ENCODE peak calls at places on chromosomes 2 and 18, in six cellular contexts. One of them, this sample, is unnamed.

GRCh38 chr2:143261986-143262784 is 133.0 kb downstream of the ARHGAP15 start:
- DNase-seq in adrenal gland: peak
- DNase-seq in HepG2: no peak
- DNase-seq in spleen: peak
- DNase-seq in stomach: no peak
- DNase-seq in tibial nerve: no peak
- DNase-seq in this sample: peak

GRCh38 chr2:170747921-170748320 is 22.3 kb upstream of the ERICH2 start:
- DNase-seq in adrenal gland: no peak
- DNase-seq in HepG2: no peak
- DNase-seq in spleen: no peak
- DNase-seq in stomach: no peak
- DNase-seq in tibial nerve: no peak
- DNase-seq in this sample: no peak

GRCh38 chr18:28086530-28087172 is 90.3 kb downstream of the CDH2 start:
- DNase-seq in adrenal gland: no peak
- DNase-seq in HepG2: peak
- DNase-seq in spleen: no peak
- DNase-seq in stomach: no peak
- DNase-seq in tibial nerve: peak
- DNase-seq in this sample: no peak

GRCh38 chr2:191789791-191790190 is 57.1 kb downstream of the CAVIN2 start:
- DNase-seq in adrenal gland: no peak
- DNase-seq in HepG2: no peak
- DNase-seq in spleen: no peak
- DNase-seq in stomach: no peak
- DNase-seq in tibial nerve: no peak
- DNase-seq in this sample: no peak

GRCh38 chr18:13638684-13639083 is 87.7 kb downstream of the FAM210A start:
- DNase-seq in adrenal gland: peak
- DNase-seq in HepG2: no peak
- DNase-seq in spleen: no peak
- DNase-seq in stomach: no peak
- DNase-seq in tibial nerve: no peak
- DNase-seq in this sample: no peak

GRCh38 chr2:17636989-17637906 is 96.8 kb downstream of the VSNL1 start:
- DNase-seq in adrenal gland: no peak
- DNase-seq in HepG2: no peak
- DNase-seq in spleen: no peak
- DNase-seq in stomach: no peak
- DNase-seq in tibial nerve: no peak
- DNase-seq in this sample: no peak

GRCh38 chr18:23077493-23078256 is 57.6 kb upstream of the CABLES1 start:
- DNase-seq in adrenal gland: no peak
- DNase-seq in HepG2: peak
- DNase-seq in spleen: no peak
- DNase-seq in stomach: peak
- DNase-seq in tibial nerve: no peak
- DNase-seq in this sample: peak

GRCh38 chr2:1656326-1656960 is 87.9 kb downstream of the PXDN start:
- DNase-seq in adrenal gland: no peak
- DNase-seq in HepG2: no peak
- DNase-seq in spleen: peak
- DNase-seq in stomach: no peak
- DNase-seq in tibial nerve: no peak
- DNase-seq in this sample: no peak

GRCh38 chr18:47380153-47380552 is 128.7 kb upstream of the SKOR2 start:
- DNase-seq in adrenal gland: no peak
- DNase-seq in HepG2: no peak
- DNase-seq in spleen: no peak
- DNase-seq in stomach: no peak
- DNase-seq in tibial nerve: no peak
- DNase-seq in this sample: no peak

GRCh38 chr2:105749583-105750399 is 5.1 kb downstream of the NCK2 start:
- DNase-seq in adrenal gland: peak
- DNase-seq in HepG2: no peak
- DNase-seq in spleen: no peak
- DNase-seq in stomach: no peak
- DNase-seq in tibial nerve: no peak
- DNase-seq in this sample: peak

GRCh38 chr2:57882895-57883515 is 163.6 kb upstream of the VRK2 start:
- DNase-seq in adrenal gland: no peak
- DNase-seq in HepG2: no peak
- DNase-seq in spleen: no peak
- DNase-seq in stomach: no peak
- DNase-seq in tibial nerve: no peak
- DNase-seq in this sample: no peak

GRCh38 chr2:166841679-166842078 is 46.6 kb upstream of the XIRP2 start:
- DNase-seq in adrenal gland: no peak
- DNase-seq in HepG2: no peak
- DNase-seq in spleen: no peak
- DNase-seq in stomach: no peak
- DNase-seq in tibial nerve: no peak
- DNase-seq in this sample: no peak

GRCh38 chr18:2889761-2890192 is 43.0 kb downstream of the EMILIN2 start:
- DNase-seq in adrenal gland: no peak
- DNase-seq in HepG2: peak
- DNase-seq in spleen: no peak
- DNase-seq in stomach: no peak
- DNase-seq in tibial nerve: no peak
- DNase-seq in this sample: no peak

GRCh38 chr2:40346535-40347354 is 105.1 kb downstream of the SLC8A1 start:
- DNase-seq in adrenal gland: no peak
- DNase-seq in HepG2: no peak
- DNase-seq in spleen: no peak
- DNase-seq in stomach: no peak
- DNase-seq in tibial nerve: peak
- DNase-seq in this sample: peak

GRCh38 chr2:95012881-95013550 is 12.5 kb upstream of the MAL start:
- DNase-seq in adrenal gland: no peak
- DNase-seq in HepG2: no peak
- DNase-seq in spleen: peak
- DNase-seq in stomach: no peak
- DNase-seq in tibial nerve: no peak
- DNase-seq in this sample: peak

DNA sequence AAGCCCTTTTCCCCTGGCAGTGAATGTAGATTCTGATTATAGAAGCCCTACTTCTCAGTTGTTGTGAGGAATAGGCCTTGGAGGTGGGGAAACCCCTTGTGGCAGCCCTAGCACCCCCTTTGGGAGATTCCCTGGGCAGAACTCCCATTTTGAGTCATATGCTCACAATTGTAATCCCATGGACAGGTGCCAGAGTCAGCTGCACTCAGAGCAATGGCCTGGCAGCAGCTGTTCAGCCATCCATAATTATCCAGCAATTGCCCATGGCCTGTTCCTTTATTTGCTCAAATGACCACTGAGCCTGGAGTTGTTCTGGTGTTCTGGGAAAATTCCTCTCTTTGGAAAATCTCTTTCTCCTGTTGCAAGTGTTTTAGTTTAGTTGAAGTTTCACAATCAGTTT is 71.7 kb downstream of the PTRHD1 start:
- DNase-seq in adrenal gland: peak
- DNase-seq in HepG2: no peak
- DNase-seq in spleen: no peak
- DNase-seq in stomach: peak
- DNase-seq in tibial nerve: peak
- DNase-seq in this sample: no peak
- TF ChIP-seq POLR2A in adrenal gland: no peak
- TF ChIP-seq POLR2A in HepG2: no peak
- TF ChIP-seq POLR2A in spleen: no peak
- TF ChIP-seq POLR2A in stomach: no peak
- TF ChIP-seq POLR2A in tibial nerve: no peak
- TF ChIP-seq POLR2A in this sample: no peak

DNA sequence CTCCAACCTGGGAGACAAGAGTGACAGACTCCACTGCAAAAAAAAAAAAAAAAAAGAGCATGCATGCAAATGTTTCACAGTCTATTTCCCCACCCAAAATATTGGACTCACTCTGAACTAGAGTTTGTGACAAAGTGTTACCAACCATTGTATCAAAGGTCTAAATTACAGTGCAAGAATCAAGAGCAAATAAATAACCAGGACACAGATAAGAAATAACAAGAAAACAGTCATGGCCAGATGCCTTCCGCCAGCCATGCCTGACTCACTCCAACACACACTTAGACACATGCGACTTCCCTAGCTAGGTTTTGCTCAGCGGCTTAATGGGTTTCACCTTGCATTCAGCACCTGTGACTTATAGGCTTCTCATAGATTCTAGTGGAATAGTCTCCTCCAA is 62.8 kb downstream of the CYB5A start:
- DNase-seq in adrenal gland: peak
- DNase-seq in HepG2: no peak
- DNase-seq in spleen: no peak
- DNase-seq in stomach: peak
- DNase-seq in tibial nerve: no peak
- DNase-seq in this sample: no peak
- TF ChIP-seq POLR2A in adrenal gland: no peak
- TF ChIP-seq POLR2A in HepG2: no peak
- TF ChIP-seq POLR2A in spleen: no peak
- TF ChIP-seq POLR2A in stomach: no peak
- TF ChIP-seq POLR2A in tibial nerve: no peak
- TF ChIP-seq POLR2A in this sample: no peak

GRCh38 chr2:46942143-46942526 is 26.5 kb upstream of the MCFD2 start:
- DNase-seq in adrenal gland: peak
- DNase-seq in HepG2: no peak
- DNase-seq in spleen: peak
- DNase-seq in stomach: peak
- DNase-seq in tibial nerve: peak
- DNase-seq in this sample: peak
- TF ChIP-seq POLR2A in adrenal gland: no peak
- TF ChIP-seq POLR2A in HepG2: no peak
- TF ChIP-seq POLR2A in spleen: peak
- TF ChIP-seq POLR2A in stomach: no peak
- TF ChIP-seq POLR2A in tibial nerve: no peak
- TF ChIP-seq POLR2A in this sample: no peak

DNA sequence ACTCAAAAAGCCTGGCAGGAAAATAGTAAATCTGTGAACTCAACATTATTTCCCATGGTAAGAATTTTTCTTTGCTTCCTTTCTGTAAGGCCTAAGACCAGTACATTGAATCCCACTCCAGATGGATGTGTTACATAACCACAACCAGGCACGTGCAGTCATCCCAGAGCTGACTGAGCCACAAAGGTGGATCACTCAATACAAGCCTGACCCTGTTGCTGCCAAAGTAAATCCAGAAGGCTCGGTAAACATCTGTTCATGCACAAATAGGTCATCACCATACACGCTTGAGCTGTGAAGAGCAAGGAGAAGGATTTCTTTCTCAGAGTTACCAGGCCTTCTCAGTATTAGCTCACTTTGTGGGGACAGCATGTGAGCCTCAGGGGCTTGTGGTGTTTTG is 791.3 kb upstream of the FANCL start:
- DNase-seq in adrenal gland: no peak
- DNase-seq in HepG2: no peak
- DNase-seq in spleen: no peak
- DNase-seq in stomach: no peak
- DNase-seq in tibial nerve: no peak
- DNase-seq in this sample: no peak
- TF ChIP-seq POLR2A in adrenal gland: no peak
- TF ChIP-seq POLR2A in HepG2: no peak
- TF ChIP-seq POLR2A in spleen: no peak
- TF ChIP-seq POLR2A in stomach: no peak
- TF ChIP-seq POLR2A in tibial nerve: no peak
- TF ChIP-seq POLR2A in this sample: no peak

GRCh38 chr2:163703386-163703785 is 32.4 kb downstream of the FIGN start:
- DNase-seq in adrenal gland: no peak
- DNase-seq in HepG2: no peak
- DNase-seq in spleen: no peak
- DNase-seq in stomach: no peak
- DNase-seq in tibial nerve: no peak
- DNase-seq in this sample: no peak
- TF ChIP-seq POLR2A in adrenal gland: no peak
- TF ChIP-seq POLR2A in HepG2: no peak
- TF ChIP-seq POLR2A in spleen: no peak
- TF ChIP-seq POLR2A in stomach: no peak
- TF ChIP-seq POLR2A in tibial nerve: no peak
- TF ChIP-seq POLR2A in this sample: no peak

DNA sequence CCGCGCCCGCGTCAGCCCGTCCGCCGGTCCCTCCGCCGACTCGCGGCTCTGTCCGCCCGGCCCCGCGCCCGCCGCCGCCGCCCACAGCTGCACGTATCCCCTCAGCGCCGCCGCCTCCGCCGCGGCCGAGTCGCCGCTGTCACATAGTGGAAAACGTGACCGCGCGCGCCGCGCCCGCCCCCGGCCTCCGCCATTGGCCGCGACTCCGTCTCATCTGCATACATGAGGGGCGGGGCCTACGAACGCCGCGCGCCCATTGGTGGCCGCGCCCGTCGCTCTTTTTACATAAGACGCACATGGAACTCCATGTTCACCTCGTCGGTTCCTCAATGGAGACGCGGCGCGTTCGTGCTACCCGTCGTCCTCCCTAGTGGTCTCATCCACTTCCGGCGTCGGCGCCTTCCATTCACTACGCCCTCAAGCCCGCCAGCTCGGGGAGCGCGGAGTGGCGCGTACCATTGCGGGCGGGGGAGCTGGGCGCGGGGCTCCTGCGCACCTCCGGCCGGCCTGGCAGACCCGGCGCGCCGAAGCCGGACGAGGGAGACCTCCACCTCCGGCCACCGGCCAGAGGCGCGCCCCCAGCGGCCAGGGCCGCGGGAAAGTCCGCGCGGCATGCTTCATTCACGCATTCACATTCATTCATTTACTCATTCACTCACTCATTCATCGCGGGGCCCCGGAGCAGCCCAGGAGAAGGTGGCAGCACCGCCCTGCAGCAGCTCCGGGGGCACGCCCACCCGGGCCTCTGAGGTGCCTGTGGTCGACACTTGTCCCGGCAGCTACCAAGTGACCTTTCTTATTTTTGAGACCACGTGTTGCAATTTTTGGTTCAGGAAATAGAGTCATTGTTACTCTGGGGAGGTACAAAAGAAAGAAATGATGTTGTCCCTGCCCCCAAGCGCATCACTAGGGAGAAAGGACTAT is 502 bp upstream of the PER2 start:
- DNase-seq in adrenal gland: peak
- DNase-seq in HepG2: peak
- DNase-seq in spleen: peak
- DNase-seq in stomach: peak
- DNase-seq in tibial nerve: peak
- DNase-seq in this sample: peak
- TF ChIP-seq POLR2A in adrenal gland: peak
- TF ChIP-seq POLR2A in HepG2: peak
- TF ChIP-seq POLR2A in spleen: no peak
- TF ChIP-seq POLR2A in stomach: no peak
- TF ChIP-seq POLR2A in tibial nerve: peak
- TF ChIP-seq POLR2A in this sample: peak

GRCh38 chr2:215981135-215981534 is 32.2 kb downstream of the MREG start:
- DNase-seq in adrenal gland: no peak
- DNase-seq in HepG2: peak
- DNase-seq in spleen: no peak
- DNase-seq in stomach: no peak
- DNase-seq in tibial nerve: no peak
- DNase-seq in this sample: no peak

GRCh38 chr2:215979615-215980014 is 33.7 kb downstream of the MREG start:
- DNase-seq in adrenal gland: no peak
- DNase-seq in HepG2: no peak
- DNase-seq in spleen: no peak
- DNase-seq in stomach: no peak
- DNase-seq in tibial nerve: no peak
- DNase-seq in this sample: no peak

GRCh38 chr2:215983581-215984351 is 29.6 kb downstream of the MREG start:
- DNase-seq in adrenal gland: no peak
- DNase-seq in HepG2: no peak
- DNase-seq in spleen: no peak
- DNase-seq in stomach: no peak
- DNase-seq in tibial nerve: no peak
- DNase-seq in this sample: peak

GRCh38 chr2:215982465-215982875 is 30.9 kb downstream of the MREG start:
- DNase-seq in adrenal gland: no peak
- DNase-seq in HepG2: peak
- DNase-seq in spleen: no peak
- DNase-seq in stomach: peak
- DNase-seq in tibial nerve: no peak
- DNase-seq in this sample: no peak
- TF ChIP-seq POLR2A in adrenal gland: no peak
- TF ChIP-seq POLR2A in HepG2: no peak
- TF ChIP-seq POLR2A in spleen: no peak
- TF ChIP-seq POLR2A in stomach: no peak
- TF ChIP-seq POLR2A in tibial nerve: no peak
- TF ChIP-seq POLR2A in this sample: no peak

This sample was measured in NB4.